ENCODE peak calls at places on chromosomes 11 and 22, in six cellular contexts. One of them, this sample, is unnamed.

GRCh38 chr22:22593964-22594656 is 35.0 kb upstream of the PRAME start:
- DNase-seq in activated naive CD8-positive, alpha-beta T cell treated with anti-CD3 and anti-CD28 coated beads, Interleukin-2, amount 50 U/mL, for 24 hours: peak
- DNase-seq in ELF-1: peak
- DNase-seq in amniotic epithelial cell: peak
- DNase-seq in stimulated activated CD8-positive, alpha-beta memory T cell treated with anti-CD3 and anti-CD28 coated beads, Interleukin-7, amount 100 ng/mL, for 24 hours: peak
- DNase-seq in D721Med: no peak
- DNase-seq in this sample: peak

GRCh38 chr11:111532365-111532709 is 8.2 kb upstream of the LAYN start:
- DNase-seq in activated naive CD8-positive, alpha-beta T cell treated with anti-CD3 and anti-CD28 coated beads, Interleukin-2, amount 50 U/mL, for 24 hours: no peak
- DNase-seq in D721Med: no peak
- DNase-seq in stimulated activated CD8-positive, alpha-beta memory T cell treated with anti-CD3 and anti-CD28 coated beads, Interleukin-7, amount 100 ng/mL, for 24 hours: no peak
- DNase-seq in ELF-1: no peak
- DNase-seq in amniotic epithelial cell: no peak
- DNase-seq in this sample: no peak

GRCh38 chr22:48605856-48606255 is 1221.8 kb downstream of the BRD1 start:
- DNase-seq in stimulated activated CD8-positive, alpha-beta memory T cell treated with anti-CD3 and anti-CD28 coated beads, Interleukin-7, amount 100 ng/mL, for 24 hours: no peak
- DNase-seq in ELF-1: no peak
- DNase-seq in D721Med: no peak
- DNase-seq in amniotic epithelial cell: no peak
- DNase-seq in activated naive CD8-positive, alpha-beta T cell treated with anti-CD3 and anti-CD28 coated beads, Interleukin-2, amount 50 U/mL, for 24 hours: no peak
- DNase-seq in this sample: no peak

GRCh38 chr11:92380882-92381281 is 156.3 kb downstream of the FAT3 start:
- DNase-seq in stimulated activated CD8-positive, alpha-beta memory T cell treated with anti-CD3 and anti-CD28 coated beads, Interleukin-7, amount 100 ng/mL, for 24 hours: no peak
- DNase-seq in ELF-1: no peak
- DNase-seq in amniotic epithelial cell: peak
- DNase-seq in activated naive CD8-positive, alpha-beta T cell treated with anti-CD3 and anti-CD28 coated beads, Interleukin-2, amount 50 U/mL, for 24 hours: no peak
- DNase-seq in D721Med: no peak
- DNase-seq in this sample: no peak

GRCh38 chr22:45185718-45186511 is 22.2 kb downstream of the NUP50 start:
- DNase-seq in D721Med: no peak
- DNase-seq in activated naive CD8-positive, alpha-beta T cell treated with anti-CD3 and anti-CD28 coated beads, Interleukin-2, amount 50 U/mL, for 24 hours: no peak
- DNase-seq in stimulated activated CD8-positive, alpha-beta memory T cell treated with anti-CD3 and anti-CD28 coated beads, Interleukin-7, amount 100 ng/mL, for 24 hours: no peak
- DNase-seq in amniotic epithelial cell: no peak
- DNase-seq in ELF-1: no peak
- DNase-seq in this sample: peak

GRCh38 chr11:46826310-46827044 is 19.6 kb downstream of the CKAP5 start:
- DNase-seq in amniotic epithelial cell: peak
- DNase-seq in activated naive CD8-positive, alpha-beta T cell treated with anti-CD3 and anti-CD28 coated beads, Interleukin-2, amount 50 U/mL, for 24 hours: peak
- DNase-seq in stimulated activated CD8-positive, alpha-beta memory T cell treated with anti-CD3 and anti-CD28 coated beads, Interleukin-7, amount 100 ng/mL, for 24 hours: peak
- DNase-seq in D721Med: peak
- DNase-seq in ELF-1: peak
- DNase-seq in this sample: peak

GRCh38 chr22:28904211-28904808 is 20.9 kb downstream of the ZNRF3 start:
- DNase-seq in stimulated activated CD8-positive, alpha-beta memory T cell treated with anti-CD3 and anti-CD28 coated beads, Interleukin-7, amount 100 ng/mL, for 24 hours: no peak
- DNase-seq in amniotic epithelial cell: peak
- DNase-seq in ELF-1: no peak
- DNase-seq in D721Med: no peak
- DNase-seq in activated naive CD8-positive, alpha-beta T cell treated with anti-CD3 and anti-CD28 coated beads, Interleukin-2, amount 50 U/mL, for 24 hours: no peak
- DNase-seq in this sample: no peak

GRCh38 chr11:78048561-78048960 is 15.1 kb upstream of the THRSP start:
- DNase-seq in ELF-1: no peak
- DNase-seq in amniotic epithelial cell: no peak
- DNase-seq in activated naive CD8-positive, alpha-beta T cell treated with anti-CD3 and anti-CD28 coated beads, Interleukin-2, amount 50 U/mL, for 24 hours: no peak
- DNase-seq in stimulated activated CD8-positive, alpha-beta memory T cell treated with anti-CD3 and anti-CD28 coated beads, Interleukin-7, amount 100 ng/mL, for 24 hours: no peak
- DNase-seq in D721Med: peak
- DNase-seq in this sample: no peak

GRCh38 chr11:114987171-114987760 is 308.9 kb downstream of the NXPE2 start:
- DNase-seq in amniotic epithelial cell: no peak
- DNase-seq in stimulated activated CD8-positive, alpha-beta memory T cell treated with anti-CD3 and anti-CD28 coated beads, Interleukin-7, amount 100 ng/mL, for 24 hours: no peak
- DNase-seq in ELF-1: peak
- DNase-seq in D721Med: no peak
- DNase-seq in activated naive CD8-positive, alpha-beta T cell treated with anti-CD3 and anti-CD28 coated beads, Interleukin-2, amount 50 U/mL, for 24 hours: no peak
- DNase-seq in this sample: no peak

GRCh38 chr11:11025087-11025486 is 167.2 kb upstream of the ZBED5 start:
- DNase-seq in ELF-1: no peak
- DNase-seq in amniotic epithelial cell: peak
- DNase-seq in activated naive CD8-positive, alpha-beta T cell treated with anti-CD3 and anti-CD28 coated beads, Interleukin-2, amount 50 U/mL, for 24 hours: no peak
- DNase-seq in D721Med: no peak
- DNase-seq in stimulated activated CD8-positive, alpha-beta memory T cell treated with anti-CD3 and anti-CD28 coated beads, Interleukin-7, amount 100 ng/mL, for 24 hours: no peak
- DNase-seq in this sample: no peak

GRCh38 chr11:8740156-8740555 is 57.6 kb downstream of the RPL27A start:
- DNase-seq in activated naive CD8-positive, alpha-beta T cell treated with anti-CD3 and anti-CD28 coated beads, Interleukin-2, amount 50 U/mL, for 24 hours: no peak
- DNase-seq in ELF-1: no peak
- DNase-seq in stimulated activated CD8-positive, alpha-beta memory T cell treated with anti-CD3 and anti-CD28 coated beads, Interleukin-7, amount 100 ng/mL, for 24 hours: no peak
- DNase-seq in amniotic epithelial cell: no peak
- DNase-seq in D721Med: no peak
- DNase-seq in this sample: no peak

GRCh38 chr11:69639843-69640242 is 1.1 kb upstream of the CCND1 start:
- DNase-seq in stimulated activated CD8-positive, alpha-beta memory T cell treated with anti-CD3 and anti-CD28 coated beads, Interleukin-7, amount 100 ng/mL, for 24 hours: no peak
- DNase-seq in D721Med: no peak
- DNase-seq in amniotic epithelial cell: no peak
- DNase-seq in ELF-1: no peak
- DNase-seq in activated naive CD8-positive, alpha-beta T cell treated with anti-CD3 and anti-CD28 coated beads, Interleukin-2, amount 50 U/mL, for 24 hours: no peak
- DNase-seq in this sample: no peak

GRCh38 chr22:41480397-41480735 is 11.4 kb downstream of the ACO2 start:
- DNase-seq in amniotic epithelial cell: peak
- DNase-seq in D721Med: no peak
- DNase-seq in stimulated activated CD8-positive, alpha-beta memory T cell treated with anti-CD3 and anti-CD28 coated beads, Interleukin-7, amount 100 ng/mL, for 24 hours: no peak
- DNase-seq in ELF-1: no peak
- DNase-seq in activated naive CD8-positive, alpha-beta T cell treated with anti-CD3 and anti-CD28 coated beads, Interleukin-2, amount 50 U/mL, for 24 hours: no peak
- DNase-seq in this sample: no peak

GRCh38 chr22:19547620-19548019 is 23.4 kb upstream of the CLDN5 start:
- DNase-seq in stimulated activated CD8-positive, alpha-beta memory T cell treated with anti-CD3 and anti-CD28 coated beads, Interleukin-7, amount 100 ng/mL, for 24 hours: no peak
- DNase-seq in amniotic epithelial cell: no peak
- DNase-seq in ELF-1: no peak
- DNase-seq in activated naive CD8-positive, alpha-beta T cell treated with anti-CD3 and anti-CD28 coated beads, Interleukin-2, amount 50 U/mL, for 24 hours: no peak
- DNase-seq in D721Med: no peak
- DNase-seq in this sample: no peak

GRCh38 chr22:47613606-47614350 is 851.3 kb downstream of the TBC1D22A start:
- DNase-seq in activated naive CD8-positive, alpha-beta T cell treated with anti-CD3 and anti-CD28 coated beads, Interleukin-2, amount 50 U/mL, for 24 hours: no peak
- DNase-seq in D721Med: no peak
- DNase-seq in amniotic epithelial cell: no peak
- DNase-seq in ELF-1: no peak
- DNase-seq in stimulated activated CD8-positive, alpha-beta memory T cell treated with anti-CD3 and anti-CD28 coated beads, Interleukin-7, amount 100 ng/mL, for 24 hours: no peak
- DNase-seq in this sample: no peak

GRCh38 chr11:60809691-60810090 is 24.6 kb downstream of the MS4A10 start:
- DNase-seq in stimulated activated CD8-positive, alpha-beta memory T cell treated with anti-CD3 and anti-CD28 coated beads, Interleukin-7, amount 100 ng/mL, for 24 hours: no peak
- DNase-seq in amniotic epithelial cell: no peak
- DNase-seq in activated naive CD8-positive, alpha-beta T cell treated with anti-CD3 and anti-CD28 coated beads, Interleukin-2, amount 50 U/mL, for 24 hours: no peak
- DNase-seq in ELF-1: no peak
- DNase-seq in D721Med: no peak
- DNase-seq in this sample: no peak

GRCh38 chr11:11843233-11843632 is 1.5 kb downstream of the USP47 start:
- DNase-seq in activated naive CD8-positive, alpha-beta T cell treated with anti-CD3 and anti-CD28 coated beads, Interleukin-2, amount 50 U/mL, for 24 hours: no peak
- DNase-seq in amniotic epithelial cell: peak
- DNase-seq in ELF-1: no peak
- DNase-seq in stimulated activated CD8-positive, alpha-beta memory T cell treated with anti-CD3 and anti-CD28 coated beads, Interleukin-7, amount 100 ng/mL, for 24 hours: no peak
- DNase-seq in D721Med: no peak
- DNase-seq in this sample: no peak

GRCh38 chr22:27747396-27748256 is 53.9 kb downstream of the MN1 start:
- DNase-seq in ELF-1: no peak
- DNase-seq in stimulated activated CD8-positive, alpha-beta memory T cell treated with anti-CD3 and anti-CD28 coated beads, Interleukin-7, amount 100 ng/mL, for 24 hours: no peak
- DNase-seq in D721Med: no peak
- DNase-seq in activated naive CD8-positive, alpha-beta T cell treated with anti-CD3 and anti-CD28 coated beads, Interleukin-2, amount 50 U/mL, for 24 hours: no peak
- DNase-seq in amniotic epithelial cell: peak
- DNase-seq in this sample: no peak

GRCh38 chr11:33291004-33291777 is 34.0 kb downstream of the HIPK3 start:
- DNase-seq in amniotic epithelial cell: peak
- DNase-seq in D721Med: no peak
- DNase-seq in stimulated activated CD8-positive, alpha-beta memory T cell treated with anti-CD3 and anti-CD28 coated beads, Interleukin-7, amount 100 ng/mL, for 24 hours: no peak
- DNase-seq in activated naive CD8-positive, alpha-beta T cell treated with anti-CD3 and anti-CD28 coated beads, Interleukin-2, amount 50 U/mL, for 24 hours: no peak
- DNase-seq in ELF-1: no peak
- DNase-seq in this sample: no peak

GRCh38 chr22:35839811-35840739 is 122.4 kb downstream of the APOL5 start:
- DNase-seq in D721Med: no peak
- DNase-seq in ELF-1: peak
- DNase-seq in stimulated activated CD8-positive, alpha-beta memory T cell treated with anti-CD3 and anti-CD28 coated beads, Interleukin-7, amount 100 ng/mL, for 24 hours: no peak
- DNase-seq in amniotic epithelial cell: peak
- DNase-seq in activated naive CD8-positive, alpha-beta T cell treated with anti-CD3 and anti-CD28 coated beads, Interleukin-2, amount 50 U/mL, for 24 hours: peak
- DNase-seq in this sample: no peak

GRCh38 chr22:24410110-24410856 is 17.1 kb upstream of the ADORA2A start:
- DNase-seq in amniotic epithelial cell: peak
- DNase-seq in activated naive CD8-positive, alpha-beta T cell treated with anti-CD3 and anti-CD28 coated beads, Interleukin-2, amount 50 U/mL, for 24 hours: peak
- DNase-seq in stimulated activated CD8-positive, alpha-beta memory T cell treated with anti-CD3 and anti-CD28 coated beads, Interleukin-7, amount 100 ng/mL, for 24 hours: no peak
- DNase-seq in D721Med: no peak
- DNase-seq in ELF-1: no peak
- DNase-seq in this sample: no peak

GRCh38 chr11:116879789-116880402 is 42.5 kb upstream of the APOA1 start:
- DNase-seq in stimulated activated CD8-positive, alpha-beta memory T cell treated with anti-CD3 and anti-CD28 coated beads, Interleukin-7, amount 100 ng/mL, for 24 hours: no peak
- DNase-seq in ELF-1: peak
- DNase-seq in amniotic epithelial cell: peak
- DNase-seq in D721Med: no peak
- DNase-seq in activated naive CD8-positive, alpha-beta T cell treated with anti-CD3 and anti-CD28 coated beads, Interleukin-2, amount 50 U/mL, for 24 hours: no peak
- DNase-seq in this sample: no peak

GRCh38 chr11:9688716-9689511 is 25.0 kb downstream of the SWAP70 start:
- DNase-seq in activated naive CD8-positive, alpha-beta T cell treated with anti-CD3 and anti-CD28 coated beads, Interleukin-2, amount 50 U/mL, for 24 hours: no peak
- DNase-seq in ELF-1: no peak
- DNase-seq in stimulated activated CD8-positive, alpha-beta memory T cell treated with anti-CD3 and anti-CD28 coated beads, Interleukin-7, amount 100 ng/mL, for 24 hours: no peak
- DNase-seq in amniotic epithelial cell: peak
- DNase-seq in D721Med: no peak
- DNase-seq in this sample: peak

GRCh38 chr22:28999510-29000224 is 62.0 kb downstream of the C22orf31 start:
- DNase-seq in D721Med: no peak
- DNase-seq in amniotic epithelial cell: no peak
- DNase-seq in ELF-1: no peak
- DNase-seq in stimulated activated CD8-positive, alpha-beta memory T cell treated with anti-CD3 and anti-CD28 coated beads, Interleukin-7, amount 100 ng/mL, for 24 hours: no peak
- DNase-seq in activated naive CD8-positive, alpha-beta T cell treated with anti-CD3 and anti-CD28 coated beads, Interleukin-2, amount 50 U/mL, for 24 hours: no peak
- DNase-seq in this sample: no peak

GRCh38 chr11:58530236-58530635 is 22.3 kb upstream of the OR5B21 start:
- DNase-seq in amniotic epithelial cell: no peak
- DNase-seq in D721Med: no peak
- DNase-seq in activated naive CD8-positive, alpha-beta T cell treated with anti-CD3 and anti-CD28 coated beads, Interleukin-2, amount 50 U/mL, for 24 hours: no peak
- DNase-seq in stimulated activated CD8-positive, alpha-beta memory T cell treated with anti-CD3 and anti-CD28 coated beads, Interleukin-7, amount 100 ng/mL, for 24 hours: no peak
- DNase-seq in ELF-1: no peak
- DNase-seq in this sample: no peak

GRCh38 chr11:548700-549603 is 11.6 kb downstream of the LMNTD2 start:
- DNase-seq in D721Med: no peak
- DNase-seq in amniotic epithelial cell: peak
- DNase-seq in stimulated activated CD8-positive, alpha-beta memory T cell treated with anti-CD3 and anti-CD28 coated beads, Interleukin-7, amount 100 ng/mL, for 24 hours: no peak
- DNase-seq in activated naive CD8-positive, alpha-beta T cell treated with anti-CD3 and anti-CD28 coated beads, Interleukin-2, amount 50 U/mL, for 24 hours: no peak
- DNase-seq in ELF-1: no peak
- DNase-seq in this sample: no peak

GRCh38 chr11:41532413-41532812 is 73.0 kb upstream of the LRRC4C start:
- DNase-seq in amniotic epithelial cell: no peak
- DNase-seq in stimulated activated CD8-positive, alpha-beta memory T cell treated with anti-CD3 and anti-CD28 coated beads, Interleukin-7, amount 100 ng/mL, for 24 hours: no peak
- DNase-seq in D721Med: no peak
- DNase-seq in ELF-1: no peak
- DNase-seq in activated naive CD8-positive, alpha-beta T cell treated with anti-CD3 and anti-CD28 coated beads, Interleukin-2, amount 50 U/mL, for 24 hours: no peak
- DNase-seq in this sample: no peak

GRCh38 chr22:19480173-19480568 is 451 bp downstream of the CDC45 start:
- DNase-seq in ELF-1: no peak
- DNase-seq in D721Med: no peak
- DNase-seq in stimulated activated CD8-positive, alpha-beta memory T cell treated with anti-CD3 and anti-CD28 coated beads, Interleukin-7, amount 100 ng/mL, for 24 hours: no peak
- DNase-seq in amniotic epithelial cell: no peak
- DNase-seq in activated naive CD8-positive, alpha-beta T cell treated with anti-CD3 and anti-CD28 coated beads, Interleukin-2, amount 50 U/mL, for 24 hours: no peak
- DNase-seq in this sample: no peak

GRCh38 chr11:58771458-58771855 is 39.7 kb upstream of the GLYAT start:
- DNase-seq in ELF-1: no peak
- DNase-seq in D721Med: no peak
- DNase-seq in amniotic epithelial cell: no peak
- DNase-seq in stimulated activated CD8-positive, alpha-beta memory T cell treated with anti-CD3 and anti-CD28 coated beads, Interleukin-7, amount 100 ng/mL, for 24 hours: no peak
- DNase-seq in activated naive CD8-positive, alpha-beta T cell treated with anti-CD3 and anti-CD28 coated beads, Interleukin-2, amount 50 U/mL, for 24 hours: no peak
- DNase-seq in this sample: no peak

GRCh38 chr22:50236731-50237409 is 8.0 kb downstream of the TUBGCP6 start:
- DNase-seq in activated naive CD8-positive, alpha-beta T cell treated with anti-CD3 and anti-CD28 coated beads, Interleukin-2, amount 50 U/mL, for 24 hours: no peak
- DNase-seq in stimulated activated CD8-positive, alpha-beta memory T cell treated with anti-CD3 and anti-CD28 coated beads, Interleukin-7, amount 100 ng/mL, for 24 hours: no peak
- DNase-seq in ELF-1: peak
- DNase-seq in amniotic epithelial cell: peak
- DNase-seq in D721Med: no peak
- DNase-seq in this sample: no peak

GRCh38 chr11:70104961-70105360 is 26.8 kb downstream of the ANO1 start:
- DNase-seq in D721Med: no peak
- DNase-seq in activated naive CD8-positive, alpha-beta T cell treated with anti-CD3 and anti-CD28 coated beads, Interleukin-2, amount 50 U/mL, for 24 hours: no peak
- DNase-seq in stimulated activated CD8-positive, alpha-beta memory T cell treated with anti-CD3 and anti-CD28 coated beads, Interleukin-7, amount 100 ng/mL, for 24 hours: no peak
- DNase-seq in amniotic epithelial cell: no peak
- DNase-seq in ELF-1: no peak
- DNase-seq in this sample: no peak